ENCODE peak calls at places on chromosomes 3 and 15, in nine cellular contexts. Z, X, W, N, Y, K, B, S and C are unnamed samples.

GRCh38 chr3:146968204-146968651 is 363.1 kb upstream of the PLSCR5 start:
- DNase-seq in Z (peak), K (no peak), X (peak), Y (no peak), N (no peak), S (no peak), B (no peak), W (no peak), C (no peak)

GRCh38 chr3:184189421-184189820 is 3.4 kb downstream of the ABCF3 start:
- DNase-seq in B (no peak), Z (no peak), X (no peak), N (no peak), W (no peak), Y (no peak), S (no peak), K (no peak), C (no peak)

GRCh38 chr3:172716476-172716875 is 5.6 kb upstream of the NCEH1 start:
- DNase-seq in S (no peak), K (no peak), B (no peak), N (no peak), W (no peak), X (no peak), Y (peak), Z (no peak), C (no peak)

GRCh38 chr3:34357461-34357860 is 559.0 kb downstream of the PDCD6IP start:
- DNase-seq in S (no peak), W (no peak), Y (no peak), N (no peak), B (peak), K (no peak), Z (no peak), X (no peak), C (no peak)

GRCh38 chr15:82875411-82876003 is 66.1 kb downstream of the WHAMM start:
- DNase-seq in B (no peak), Z (peak), W (no peak), S (no peak), K (no peak), N (no peak), Y (no peak), X (peak), C (no peak)

GRCh38 chr3:171255236-171255806 is 204.9 kb downstream of the TNIK start:
- DNase-seq in B (no peak), W (no peak), K (no peak), N (no peak), Z (no peak), X (no peak), Y (no peak), S (peak), C (no peak)

GRCh38 chr3:49397470-49397869 is 14.3 kb downstream of the RHOA start:
- DNase-seq in Z (peak), B (no peak), K (no peak), S (peak), X (no peak), N (no peak), W (no peak), Y (no peak), C (no peak)

GRCh38 chr15:39786444-39787056 is 3.9 kb upstream of the FSIP1 start:
- DNase-seq in B (peak), K (peak), Z (peak), W (no peak), X (no peak), N (no peak), Y (no peak), S (peak), C (no peak)

GRCh38 chr3:63523100-63523499 is 129.4 kb upstream of the SNTN start:
- DNase-seq in Y (no peak), W (no peak), S (no peak), Z (no peak), X (no peak), K (no peak), B (no peak), N (no peak), C (no peak)

GRCh38 chr3:131338948-131339640 is 42.5 kb upstream of the NUDT16 start:
- DNase-seq in S (no peak), K (no peak), X (no peak), W (no peak), Y (no peak), Z (no peak), N (no peak), B (no peak), C (no peak)

GRCh38 chr3:171718493-171719205 is 91.6 kb downstream of the PLD1 start:
- DNase-seq in X (no peak), Z (no peak), B (no peak), Y (no peak), W (no peak), K (no peak), N (no peak), S (no peak), C (no peak)

GRCh38 chr3:47266709-47267489 is 15.7 kb downstream of the KIF9 start:
- DNase-seq in Z (peak), N (peak), W (peak), K (no peak), X (peak), Y (peak), B (no peak), S (peak), C (peak)

GRCh38 chr3:184805351-184806038 is 6.5 kb upstream of the VPS8 start:
- DNase-seq in Y (no peak), Z (no peak), W (no peak), S (no peak), K (peak), N (no peak), X (no peak), B (peak), C (no peak)

GRCh38 chr3:119352235-119352634 is 58.1 kb downstream of the ARHGAP31 start:
- DNase-seq in Y (no peak), Z (peak), X (no peak), W (peak), S (peak), K (no peak), B (no peak), N (no peak), C (no peak)

GRCh38 chr3:143578810-143579425 is 269.4 kb downstream of the SLC9A9 start:
- DNase-seq in Z (no peak), N (no peak), Y (no peak), B (no peak), S (no peak), W (no peak), X (no peak), K (no peak), C (no peak)

GRCh38 chr15:44715797-44716334 is 4.5 kb downstream of the B2M start:
- DNase-seq in K (no peak), B (no peak), S (peak), N (no peak), X (no peak), Y (no peak), Z (no peak), W (no peak), C (no peak)

GRCh38 chr15:95169701-95170459 is 938.5 kb downstream of the MCTP2 start:
- DNase-seq in N (peak), W (no peak), K (no peak), X (peak), S (no peak), Z (peak), Y (no peak), B (no peak), C (peak)

GRCh38 chr3:165196577-165197561 is 685 bp upstream of the SLITRK3 start:
- DNase-seq in W (no peak), X (no peak), Z (no peak), B (peak), N (peak), S (no peak), Y (no peak), K (no peak), C (peak)

GRCh38 chr3:183817111-183817510 is 8.3 kb downstream of the MAP6D1 start:
- DNase-seq in N (no peak), X (no peak), W (no peak), B (peak), Z (no peak), Y (no peak), S (no peak), K (no peak), C (no peak)